ENCODE peak calls at places on chromosome 2, in six cellular contexts. X, Z, R, V, H and J are unnamed samples.

GRCh38 chr2:60821133-60821469 is 60.3 kb upstream of the REL start:
- DNase-seq in X (no peak), Z (no peak), R (no peak), V (no peak), H (no peak), J (no peak)

GRCh38 chr2:20425884-20426283 is 21.0 kb upstream of the RHOB start:
- DNase-seq in X (no peak), Z (no peak), R (no peak), V (no peak), H (no peak), J (no peak)

GRCh38 chr2:47488870-47489584 is 86.1 kb downstream of the MSH2 start:
- DNase-seq in X (no peak), Z (no peak), R (no peak), V (peak; percentile 78), H (no peak), J (no peak)

GRCh38 chr2:156874707-156875106 is 382.8 kb upstream of the GALNT5 start:
- DNase-seq in X (no peak), Z (no peak), R (no peak), V (no peak), H (no peak), J (no peak)

GRCh38 chr2:103656558-103656957 is 894.7 kb downstream of the TMEM182 start:
- DNase-seq in X (no peak), Z (no peak), R (peak; percentile 13), V (no peak), H (no peak), J (no peak)

GRCh38 chr2:71153585-71153984 is 23.2 kb downstream of the MPHOSPH10 start:
- DNase-seq in X (no peak), Z (no peak), R (no peak), V (no peak), H (no peak), J (no peak)

GRCh38 chr2:96098900-96099590 is 17.3 kb downstream of the ADRA2B start:
- DNase-seq in X (peak; percentile 37), Z (peak; percentile 8), R (no peak), V (no peak), H (peak; percentile 1), J (no peak)

GRCh38 chr2:218022131-218022850 is 19.5 kb upstream of the TNS1 start:
- DNase-seq in X (peak; percentile 29), Z (no peak), R (no peak), V (no peak), H (no peak), J (no peak)

GRCh38 chr2:187576906-187577305 is 22.7 kb upstream of the TFPI start:
- DNase-seq in X (no peak), Z (no peak), R (no peak), V (no peak), H (no peak), J (no peak)

GRCh38 chr2:69260666-69261065 is 126.4 kb downstream of the GFPT1 start:
- DNase-seq in X (no peak), Z (no peak), R (no peak), V (no peak), H (no peak), J (no peak)

GRCh38 chr2:229300814-229301213 is 29.7 kb upstream of the PID1 start:
- DNase-seq in X (no peak), Z (no peak), R (no peak), V (no peak), H (no peak), J (no peak)

GRCh38 chr2:121255363-121255762 is 29.6 kb downstream of the TFCP2L1 start:
- DNase-seq in X (no peak), Z (no peak), R (no peak), V (no peak), H (no peak), J (no peak)

GRCh38 chr2:224038049-224038829 is 847 bp downstream of the SERPINE2 start:
- DNase-seq in X (peak; percentile 78), Z (no peak), R (peak; percentile 57), V (peak; percentile 43), H (peak; percentile 66), J (peak; percentile 54)

GRCh38 chr2:56299166-56299806 is 115.5 kb downstream of the CCDC85A start:
- DNase-seq in X (no peak), Z (no peak), R (no peak), V (no peak), H (no peak), J (no peak)

GRCh38 chr2:127647242-127648190 is 1.6 kb downstream of the GPR17 start:
- DNase-seq in X (no peak), Z (no peak), R (no peak), V (peak; percentile 24), H (no peak), J (no peak)

GRCh38 chr2:100606740-100607343 is 44.0 kb downstream of the PDCL3 start:
- DNase-seq in X (no peak), Z (no peak), R (peak; percentile 50), V (peak; percentile 39), H (peak; percentile 35), J (peak; percentile 64)

GRCh38 chr2:202608142-202608852 is 26.5 kb upstream of the FAM117B start:
- DNase-seq in X (no peak), Z (no peak), R (no peak), V (no peak), H (no peak), J (peak; percentile 18)

GRCh38 chr2:197210450-197210849 is 100.1 kb downstream of the ANKRD44 start:
- DNase-seq in X (no peak), Z (no peak), R (no peak), V (no peak), H (no peak), J (no peak)

GRCh38 chr2:168992591-168993349 is 38.4 kb downstream of the ABCB11 start:
- DNase-seq in X (no peak), Z (no peak), R (no peak), V (no peak), H (no peak), J (no peak)

GRCh38 chr2:23367760-23368159 is 17.2 kb upstream of the KLHL29 start:
- DNase-seq in X (no peak), Z (no peak), R (no peak), V (no peak), H (no peak), J (no peak)

GRCh38 chr2:62705859-62706720 is 577 bp downstream of the EHBP1 start:
- DNase-seq in X (peak; percentile 81), Z (no peak), R (peak; percentile 79), V (peak; percentile 43), H (peak; percentile 10), J (no peak)

GRCh38 chr2:116467243-116467642 is 1347.2 kb upstream of the DDX18 start:
- DNase-seq in X (no peak), Z (no peak), R (no peak), V (no peak), H (no peak), J (no peak)

DNA sequence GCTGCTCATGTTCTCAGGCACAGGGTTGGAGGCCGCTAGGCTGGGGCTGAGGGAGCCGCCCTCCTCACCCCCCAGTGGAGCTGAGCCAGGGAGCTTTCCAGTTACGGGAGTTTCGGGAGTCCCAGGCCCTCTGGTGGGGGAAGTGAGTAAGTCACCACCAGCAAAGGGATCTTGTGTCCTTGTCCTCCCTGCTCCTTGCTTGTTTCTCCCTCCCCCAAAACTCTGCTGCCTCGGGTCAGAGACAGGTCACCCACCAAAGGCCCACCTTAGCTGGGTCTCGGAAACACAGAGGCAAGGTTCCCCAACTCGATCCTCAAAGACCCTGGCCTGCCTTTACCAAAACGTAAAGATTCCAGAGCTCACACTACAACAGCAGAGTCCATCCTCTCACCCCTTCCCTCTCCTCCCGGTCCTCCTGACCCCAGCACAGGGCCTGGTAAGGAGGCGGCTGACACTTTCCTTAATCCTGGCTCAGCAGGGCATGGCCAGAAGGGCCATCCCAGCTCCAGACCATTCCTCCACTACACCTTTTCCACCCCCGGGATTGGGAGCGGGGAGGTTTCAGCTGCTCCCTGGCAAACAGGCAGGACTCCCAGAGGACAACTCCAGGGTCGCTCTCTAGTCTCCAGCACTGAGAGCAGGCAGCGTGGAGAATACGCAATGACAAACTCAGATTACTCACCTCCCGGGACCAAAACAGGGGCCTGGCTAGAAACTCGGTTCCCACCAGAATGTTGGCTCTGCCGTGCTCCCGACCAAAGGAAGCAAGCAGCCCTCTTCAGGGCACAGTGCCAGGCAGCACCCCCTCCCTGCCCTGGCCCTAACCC is 60.7 kb upstream of the POMC start:
- DNase-seq in X (no peak), Z (no peak), R (peak; percentile 84), V (peak; percentile 70), H (peak; percentile 79), J (peak; percentile 69)
- TF ChIP-seq CTCF in X (peak; percentile 34), Z (peak; percentile 71), R (peak; percentile 57), V (peak; percentile 87), H (peak; percentile 77), J (peak; percentile 36)

DNA sequence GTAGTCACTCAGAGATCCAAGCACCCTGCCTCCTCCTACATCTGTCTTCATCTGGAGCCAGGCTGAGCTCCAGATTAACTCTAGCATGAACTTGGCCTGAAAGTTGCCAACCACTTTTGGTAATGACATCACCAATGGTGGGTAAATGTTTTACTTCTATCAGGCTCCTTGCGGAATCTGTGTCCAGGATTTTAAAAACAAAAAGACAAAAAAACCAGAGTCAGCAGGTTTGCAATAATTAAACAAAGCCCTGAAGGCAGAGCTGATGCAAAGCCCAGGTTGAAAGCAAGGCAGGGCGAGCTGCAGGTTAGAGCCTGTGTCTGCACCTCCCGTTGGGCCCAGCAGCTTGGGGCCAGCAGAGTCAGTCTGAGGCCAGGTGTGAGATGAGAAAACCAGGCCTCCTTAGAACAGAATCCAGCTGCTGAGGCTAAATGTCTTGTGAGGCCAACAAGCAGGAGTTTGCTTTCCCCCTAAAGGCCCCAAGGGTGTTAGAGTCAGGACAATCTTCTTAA is 29.1 kb upstream of the ALK start:
- DNase-seq in X (no peak), Z (no peak), R (no peak), V (no peak), H (no peak), J (no peak)
- TF ChIP-seq CTCF in X (no peak), Z (no peak), R (no peak), V (no peak), H (no peak), J (no peak)

GRCh38 chr2:74333175-74333574 is 10.0 kb downstream of the SLC4A5 start:
- DNase-seq in X (no peak), Z (no peak), R (peak; percentile 10), V (peak; percentile 39), H (peak; percentile 18), J (no peak)
- TF ChIP-seq CTCF in X (no peak), Z (no peak), R (peak; percentile 35), V (peak; percentile 67), H (peak; percentile 23), J (peak; percentile 49)

DNA sequence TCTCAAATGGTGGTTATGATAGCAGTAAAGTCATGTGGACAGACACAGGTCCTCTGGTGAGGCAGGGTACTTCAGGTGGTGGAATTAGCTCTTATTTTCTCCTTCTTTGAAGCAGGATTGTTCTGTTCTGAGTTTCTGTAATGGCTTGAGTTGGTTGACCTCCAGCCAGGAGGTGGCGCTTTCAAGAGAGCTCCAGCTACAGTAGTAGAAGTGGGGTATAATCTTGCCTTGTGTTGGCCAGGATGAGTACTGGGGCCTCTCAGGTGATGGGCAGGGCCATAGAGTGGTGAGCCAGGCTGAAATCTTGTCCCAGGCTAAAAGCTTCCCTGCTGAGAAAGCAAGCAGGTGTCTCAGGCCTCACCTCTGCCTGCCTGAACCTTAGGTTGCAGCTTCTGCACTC is 52.5 kb upstream of the CSRNP3 start:
- DNase-seq in X (no peak), Z (no peak), R (no peak), V (no peak), H (no peak), J (no peak)
- TF ChIP-seq CTCF in X (no peak), Z (no peak), R (no peak), V (no peak), H (no peak), J (no peak)